ENCODE peak calls at places on chromosomes 1 and 21, in six cellular contexts. R is HCT116, K is fibroblast of mammary gland, Z is pancreas, Y is esophagus squamous epithelium, V is neural crest cell. U is an unnamed sample.

GRCh38 chr1:218872928-218873327 is 300.8 kb upstream of the LYPLAL1 start:
- DNase-seq in Y (no peak), V (no peak), Z (no peak), K (no peak), R (no peak), U (no peak)

GRCh38 chr1:201982082-201982922 is at the start of gene RNPEP:
- DNase-seq in Y (no peak), V (peak), K (peak), Z (peak), R (no peak), U (no peak)

GRCh38 chr1:201537966-201538617 is 835 bp upstream of the NAV1 start:
- DNase-seq in K (peak), V (no peak), Z (no peak), R (no peak), Y (no peak), U (no peak)

GRCh38 chr1:64745181-64745985 is 508 bp downstream of the RAVER2 start:
- DNase-seq in V (peak), R (no peak), Z (peak), Y (no peak), K (peak), U (peak)

GRCh38 chr1:242828199-242828598 is 303.7 kb upstream of the PLD5 start:
- DNase-seq in K (no peak), V (no peak), Y (no peak), R (no peak), Z (no peak), U (no peak)

GRCh38 chr1:202821467-202821866 is 10.7 kb downstream of the PCAT6 start:
- DNase-seq in R (no peak), Y (no peak), V (no peak), Z (no peak), K (no peak), U (no peak)

GRCh38 chr1:153679337-153680119 is 1.0 kb downstream of the NPR1 start:
- DNase-seq in K (no peak), Z (peak), Y (no peak), R (no peak), V (peak), U (no peak)

GRCh38 chr1:38045431-38046332 is 911 bp downstream of the POU3F1 start:
- DNase-seq in R (no peak), Y (no peak), V (no peak), Z (no peak), K (no peak), U (peak)

DNA sequence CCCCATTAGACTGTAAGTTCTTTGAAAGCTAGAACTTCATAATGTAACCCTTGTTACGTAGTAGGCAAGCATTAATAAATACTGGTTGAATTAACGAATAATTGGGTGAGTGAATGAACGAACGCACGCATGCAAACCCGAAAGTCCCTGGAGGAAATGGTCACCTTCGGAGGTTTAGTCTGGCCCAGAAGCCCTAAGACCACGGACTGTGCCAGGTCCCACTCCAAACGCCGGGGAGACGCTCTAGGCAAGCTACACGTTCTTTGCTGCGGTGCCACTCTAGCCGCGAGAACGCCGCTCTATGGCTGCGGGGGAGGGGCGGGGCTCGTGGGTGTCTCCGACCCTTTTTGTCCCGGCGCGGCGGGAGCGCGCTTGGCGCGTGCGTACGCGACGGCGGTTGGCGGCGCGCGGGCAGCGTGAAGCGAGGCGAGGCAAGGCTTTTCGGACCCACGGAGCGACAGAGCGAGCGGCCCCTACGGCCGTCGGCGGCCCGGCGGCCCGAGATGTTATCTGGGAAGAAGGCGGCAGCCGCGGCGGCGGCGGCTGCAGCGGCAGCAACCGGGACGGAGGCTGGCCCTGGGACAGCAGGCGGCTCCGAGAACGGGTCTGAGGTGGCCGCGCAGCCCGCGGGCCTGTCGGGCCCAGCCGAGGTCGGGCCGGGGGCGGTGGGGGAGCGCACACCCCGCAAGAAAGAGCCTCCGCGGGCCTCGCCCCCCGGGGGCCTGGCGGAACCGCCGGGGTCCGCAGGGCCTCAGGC is at the start of gene KDM1A:
- DNase-seq in K (peak), R (peak), Z (peak), Y (peak), V (peak), U (peak)
- TF ChIP-seq CTCF in K (no peak), R (peak), Z (no peak), Y (no peak), V (no peak), U (peak)

GRCh38 chr21:44377201-44377921 is 23.9 kb downstream of the TRPM2 start:
- DNase-seq in R (no peak), Z (no peak), Y (no peak), V (no peak), K (no peak), U (peak)
- TF ChIP-seq CTCF in R (peak), Z (no peak), Y (no peak), V (peak), K (no peak), U (peak)

GRCh38 chr21:17513214-17514123 is 626 bp downstream of the CXADR start:
- DNase-seq in R (no peak), K (peak), Z (peak), Y (no peak), V (peak), U (no peak)
- TF ChIP-seq CTCF in R (no peak), K (no peak), Z (no peak), Y (no peak), V (peak), U (peak)

DNA sequence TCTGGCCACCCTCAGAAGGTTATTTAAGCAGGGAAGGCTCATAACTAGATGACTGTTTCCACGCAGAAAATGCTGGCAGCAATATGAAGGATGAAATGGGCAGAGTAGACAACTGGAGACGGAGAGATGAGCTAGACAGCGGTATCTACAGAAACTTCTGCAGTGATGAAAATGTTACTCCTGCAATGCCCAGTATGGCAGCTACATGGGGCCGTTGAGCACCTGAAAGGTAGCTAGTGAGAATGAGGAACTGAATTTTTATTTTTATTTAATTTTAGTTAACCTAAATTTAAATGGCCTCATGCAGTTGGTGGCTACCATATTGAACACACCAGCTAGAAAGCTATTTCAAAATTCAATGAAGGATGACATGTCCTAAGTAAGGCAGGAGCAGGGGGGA is 27.3 kb downstream of the SIPA1L2 start:
- DNase-seq in Y (no peak), R (no peak), K (no peak), V (no peak), Z (no peak), U (no peak)
- TF ChIP-seq CTCF in Y (peak), R (peak), K (peak), V (peak), Z (no peak), U (peak)

DNA sequence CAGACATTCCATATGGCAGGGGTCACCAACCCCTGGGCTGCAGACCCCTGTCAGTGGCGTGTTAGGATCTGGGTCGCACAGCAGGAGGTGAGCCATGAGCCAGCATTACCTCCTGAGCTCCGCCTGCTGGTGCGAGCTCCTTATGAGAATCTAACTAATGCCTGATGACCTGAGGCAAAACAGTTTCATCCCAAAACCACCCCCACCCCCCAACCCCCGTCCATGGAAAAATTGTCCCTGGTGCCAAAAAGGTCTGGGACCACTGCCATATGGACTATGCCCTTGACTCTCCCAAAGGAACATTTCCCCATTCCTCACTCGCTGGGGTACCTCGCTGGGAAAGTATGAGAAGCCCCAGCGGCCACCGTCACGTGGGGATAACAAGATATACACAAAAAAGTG is 6.4 kb upstream of the CPT2 start:
- DNase-seq in Z (peak), Y (no peak), K (no peak), R (no peak), V (no peak), U (no peak)
- TF ChIP-seq CTCF in Z (no peak), Y (no peak), K (no peak), R (no peak), V (no peak), U (peak)

GRCh38 chr1:9198538-9199361 is 35.8 kb upstream of the H6PD start:
- DNase-seq in R (no peak), V (peak), Z (no peak), Y (no peak), K (peak), U (peak)
- TF ChIP-seq CTCF in R (no peak), V (peak), Z (no peak), Y (peak), K (no peak), U (peak)

DNA sequence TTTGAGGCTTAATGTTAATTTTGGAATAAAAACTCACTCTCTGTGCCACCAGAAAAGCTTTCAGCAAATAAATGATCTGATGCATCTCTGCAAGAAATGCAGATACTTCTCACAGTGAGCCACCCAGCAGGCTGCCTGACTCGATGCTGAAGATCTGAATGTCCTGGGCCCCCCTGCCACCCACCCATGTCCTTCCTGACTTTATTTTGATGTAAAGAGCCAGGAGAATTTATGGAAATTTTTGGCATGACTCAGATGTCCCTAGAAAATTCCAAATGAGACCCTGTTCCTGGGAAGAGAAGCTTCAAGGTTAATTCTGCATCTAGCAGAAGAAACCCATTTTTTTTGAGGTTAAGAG is 62.8 kb upstream of the COA6 start:
- DNase-seq in V (no peak), K (no peak), R (no peak), Y (no peak), Z (no peak), U (no peak)
- TF ChIP-seq CTCF in V (no peak), K (no peak), R (no peak), Y (no peak), Z (no peak), U (no peak)

GRCh38 chr1:190084552-190084951 is 393.1 kb downstream of the BRINP3 start:
- DNase-seq in Z (no peak), R (peak), Y (no peak), K (no peak), V (peak), U (no peak)
- TF ChIP-seq CTCF in Z (no peak), R (peak), Y (no peak), K (no peak), V (peak), U (peak)